ENCODE peak calls at places on chromosomes 3 and 15, in five cellular contexts. One of them, this sample, is unnamed.

GRCh38 chr3:36480916-36481648 is 100.8 kb downstream of the STAC start:
- DNase-seq in stomach: no peak
- DNase-seq in BJ: peak; percentile 84
- DNase-seq in neural progenitor cell: no peak
- DNase-seq in bronchial epithelial cell: no peak
- DNase-seq in this sample: no peak

GRCh38 chr3:108089544-108089943 is 1.3 kb downstream of the CD47 start:
- DNase-seq in stomach: no peak
- DNase-seq in BJ: no peak
- DNase-seq in neural progenitor cell: no peak
- DNase-seq in bronchial epithelial cell: no peak
- DNase-seq in this sample: no peak

GRCh38 chr3:113240841-113241240 is 29.5 kb downstream of the BOC start:
- DNase-seq in stomach: no peak
- DNase-seq in BJ: no peak
- DNase-seq in neural progenitor cell: no peak
- DNase-seq in bronchial epithelial cell: no peak
- DNase-seq in this sample: no peak

GRCh38 chr3:18988619-18989229 is 159.6 kb upstream of the KCNH8 start:
- DNase-seq in stomach: no peak
- DNase-seq in BJ: no peak
- DNase-seq in neural progenitor cell: peak; percentile 61
- DNase-seq in bronchial epithelial cell: peak; percentile 51
- DNase-seq in this sample: peak; percentile 42

GRCh38 chr3:133928903-133929607 is 33.4 kb upstream of the RAB6B start:
- DNase-seq in stomach: no peak
- DNase-seq in BJ: no peak
- DNase-seq in neural progenitor cell: no peak
- DNase-seq in bronchial epithelial cell: no peak
- DNase-seq in this sample: no peak

GRCh38 chr3:94036909-94037507 is 8.6 kb upstream of the STX19 start:
- DNase-seq in stomach: no peak
- DNase-seq in BJ: no peak
- DNase-seq in neural progenitor cell: peak; percentile 41
- DNase-seq in bronchial epithelial cell: peak; percentile 49
- DNase-seq in this sample: peak; percentile 42

GRCh38 chr3:65597952-65598413 is 440.7 kb downstream of the MAGI1 start:
- DNase-seq in stomach: no peak
- DNase-seq in BJ: no peak
- DNase-seq in neural progenitor cell: peak; percentile 87
- DNase-seq in bronchial epithelial cell: no peak
- DNase-seq in this sample: peak; percentile 77

GRCh38 chr3:64163019-64163754 is 62.1 kb downstream of the PRICKLE2 start:
- DNase-seq in stomach: no peak
- DNase-seq in BJ: no peak
- DNase-seq in neural progenitor cell: no peak
- DNase-seq in bronchial epithelial cell: peak; percentile 69
- DNase-seq in this sample: peak; percentile 38

GRCh38 chr15:56989411-56989924 is 71.0 kb downstream of the TCF12 start:
- DNase-seq in stomach: no peak
- DNase-seq in BJ: no peak
- DNase-seq in neural progenitor cell: no peak
- DNase-seq in bronchial epithelial cell: no peak
- DNase-seq in this sample: no peak

GRCh38 chr15:62644874-62645755 is 397.4 kb upstream of the TPM1 start:
- DNase-seq in stomach: no peak
- DNase-seq in BJ: no peak
- DNase-seq in neural progenitor cell: no peak
- DNase-seq in bronchial epithelial cell: no peak
- DNase-seq in this sample: no peak

GRCh38 chr3:42117175-42118008 is 26.2 kb downstream of the TRAK1 start:
- DNase-seq in stomach: peak; percentile 68
- DNase-seq in BJ: peak; percentile 28
- DNase-seq in neural progenitor cell: peak; percentile 49
- DNase-seq in bronchial epithelial cell: peak; percentile 75
- DNase-seq in this sample: peak; percentile 56

GRCh38 chr3:197567900-197568685 is 12.3 kb upstream of the BDH1 start:
- DNase-seq in stomach: no peak
- DNase-seq in BJ: no peak
- DNase-seq in neural progenitor cell: no peak
- DNase-seq in bronchial epithelial cell: no peak
- DNase-seq in this sample: no peak

GRCh38 chr3:66115858-66116654 is 77.3 kb upstream of the MAGI1 start:
- DNase-seq in stomach: peak; percentile 34
- DNase-seq in BJ: peak; percentile 89
- DNase-seq in neural progenitor cell: peak; percentile 24
- DNase-seq in bronchial epithelial cell: peak; percentile 85
- DNase-seq in this sample: peak; percentile 59

GRCh38 chr3:59326246-59327024 is 276.6 kb upstream of the CFAP20DC start:
- DNase-seq in stomach: no peak
- DNase-seq in BJ: no peak
- DNase-seq in neural progenitor cell: peak; percentile 13
- DNase-seq in bronchial epithelial cell: peak; percentile 81
- DNase-seq in this sample: peak; percentile 19

GRCh38 chr3:150020527-150020926 is 49.8 kb upstream of the PFN2 start:
- DNase-seq in stomach: no peak
- DNase-seq in BJ: peak; percentile 13
- DNase-seq in neural progenitor cell: no peak
- DNase-seq in bronchial epithelial cell: peak; percentile 68
- DNase-seq in this sample: no peak

GRCh38 chr15:70099167-70099965 is 1.6 kb upstream of the TLE3 start:
- DNase-seq in stomach: peak; percentile 100
- DNase-seq in BJ: peak; percentile 91
- DNase-seq in neural progenitor cell: peak; percentile 100
- DNase-seq in bronchial epithelial cell: peak; percentile 93
- DNase-seq in this sample: peak; percentile 100

GRCh38 chr15:70100495-70101331 is 3.0 kb upstream of the TLE3 start:
- DNase-seq in stomach: peak; percentile 63
- DNase-seq in BJ: no peak
- DNase-seq in neural progenitor cell: peak; percentile 80
- DNase-seq in bronchial epithelial cell: no peak
- DNase-seq in this sample: peak; percentile 72

GRCh38 chr15:70099966-70100494 is 2.3 kb upstream of the TLE3 start:
- DNase-seq in stomach: no peak
- DNase-seq in BJ: no peak
- DNase-seq in neural progenitor cell: peak; percentile 71
- DNase-seq in bronchial epithelial cell: no peak
- DNase-seq in this sample: peak; percentile 61

GRCh38 chr15:70102827-70103226 is 5.1 kb upstream of the TLE3 start:
- DNase-seq in stomach: no peak
- DNase-seq in BJ: no peak
- DNase-seq in neural progenitor cell: no peak
- DNase-seq in bronchial epithelial cell: no peak
- DNase-seq in this sample: no peak

DNA sequence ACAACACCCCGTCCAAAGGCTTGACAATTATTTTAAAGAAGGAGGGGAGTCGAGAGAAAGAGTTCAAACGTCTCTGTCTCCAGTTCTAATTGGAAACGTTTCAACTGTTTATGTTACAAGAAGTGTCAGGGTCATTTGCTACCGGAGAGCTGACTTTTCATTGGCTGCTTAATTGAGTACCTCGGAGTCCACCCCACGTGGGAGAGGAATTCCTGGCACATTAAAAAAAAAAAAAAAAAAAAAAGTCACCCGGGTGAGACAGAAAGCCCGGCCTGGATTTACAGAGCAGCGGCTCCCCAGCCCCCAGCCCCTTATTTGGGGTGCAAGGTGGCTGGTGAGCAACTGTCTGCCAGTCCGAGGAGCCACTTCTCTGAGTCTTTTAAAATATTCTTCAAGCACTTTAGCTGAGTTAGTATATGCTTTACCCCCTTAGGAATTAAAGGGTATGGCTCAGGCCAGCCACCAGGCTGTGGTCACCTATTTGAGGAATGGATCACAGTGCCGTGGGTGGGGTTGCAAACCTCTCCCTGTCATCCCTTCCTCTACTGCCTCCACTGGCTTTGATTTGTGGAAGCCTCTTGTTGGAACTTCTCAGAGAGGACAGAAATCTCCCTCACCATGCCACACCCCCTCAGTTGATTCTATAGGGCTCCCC is 3.9 kb upstream of the TLE3 start:
- DNase-seq in stomach: peak; percentile 63
- DNase-seq in BJ: no peak
- DNase-seq in neural progenitor cell: peak; percentile 93
- DNase-seq in bronchial epithelial cell: peak; percentile 67
- DNase-seq in this sample: peak; percentile 84
- H3K27me3 ChIP-seq in stomach: no peaks in the 10 kb centered on the region
- H3K27me3 ChIP-seq in BJ: peaks cover 29% of the 10 kb centered on the region
- H3K27me3 ChIP-seq in neural progenitor cell: peaks cover 26% of the 10 kb centered on the region
- H3K27me3 ChIP-seq in bronchial epithelial cell: peaks cover 23% of the 10 kb centered on the region
- H3K27me3 ChIP-seq in this sample: peaks cover 6% of the 10 kb centered on the region

GRCh38 chr3:184008161-184008560 is 9.5 kb downstream of the ABCC5 start:
- DNase-seq in stomach: no peak
- DNase-seq in BJ: no peak
- DNase-seq in neural progenitor cell: no peak
- DNase-seq in bronchial epithelial cell: peak; percentile 66
- DNase-seq in this sample: no peak
- H3K36me3 ChIP-seq in stomach: peaks cover 39% of the 10 kb centered on the region
- H3K36me3 ChIP-seq in BJ: peaks cover 1% of the 10 kb centered on the region
- H3K36me3 ChIP-seq in neural progenitor cell: peaks cover 7% of the 10 kb centered on the region
- H3K36me3 ChIP-seq in bronchial epithelial cell: peaks cover 6% of the 10 kb centered on the region
- H3K36me3 ChIP-seq in this sample: peaks cover 2% of the 10 kb centered on the region

GRCh38 chr15:85403745-85404144 is 23.3 kb downstream of the AKAP13 start:
- DNase-seq in stomach: no peak
- DNase-seq in BJ: no peak
- DNase-seq in neural progenitor cell: no peak
- DNase-seq in bronchial epithelial cell: peak; percentile 39
- DNase-seq in this sample: no peak

GRCh38 chr15:85406916-85407315 is 26.5 kb downstream of the AKAP13 start:
- DNase-seq in stomach: no peak
- DNase-seq in BJ: no peak
- DNase-seq in neural progenitor cell: no peak
- DNase-seq in bronchial epithelial cell: no peak
- DNase-seq in this sample: no peak

GRCh38 chr15:85404922-85405293 is 24.5 kb downstream of the AKAP13 start:
- DNase-seq in stomach: no peak
- DNase-seq in BJ: no peak
- DNase-seq in neural progenitor cell: peak; percentile 14
- DNase-seq in bronchial epithelial cell: no peak
- DNase-seq in this sample: no peak

GRCh38 chr15:85404156-85404921 is 23.9 kb downstream of the AKAP13 start:
- DNase-seq in stomach: no peak
- DNase-seq in BJ: no peak
- DNase-seq in neural progenitor cell: no peak
- DNase-seq in bronchial epithelial cell: no peak
- DNase-seq in this sample: no peak

DNA sequence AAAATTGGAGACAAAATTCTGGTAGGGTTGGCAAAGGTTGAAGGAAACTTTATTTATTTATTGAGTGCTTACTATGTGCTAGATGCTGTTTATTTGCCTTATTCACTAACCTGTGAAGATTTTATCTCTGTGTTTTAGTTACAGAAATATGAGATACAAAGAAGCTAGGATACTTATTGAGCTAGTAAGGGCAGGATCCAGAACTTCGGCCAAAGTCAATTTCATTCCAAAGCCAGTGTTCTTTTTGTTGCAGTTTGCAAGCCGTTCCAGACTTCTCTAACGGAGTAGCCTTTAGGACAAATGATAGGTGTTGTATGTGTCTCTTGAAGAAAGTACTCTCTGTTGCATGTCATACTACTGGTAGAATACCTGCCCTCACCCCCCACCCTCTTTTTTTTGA is 25.1 kb downstream of the AKAP13 start:
- DNase-seq in stomach: no peak
- DNase-seq in BJ: no peak
- DNase-seq in neural progenitor cell: no peak
- DNase-seq in bronchial epithelial cell: no peak
- DNase-seq in this sample: no peak
- H3K4me3 ChIP-seq in stomach: no peak overlapping the region
- H3K4me3 ChIP-seq in BJ: no peak overlapping the region
- H3K4me3 ChIP-seq in neural progenitor cell: no peak overlapping the region
- H3K4me3 ChIP-seq in bronchial epithelial cell: no peak overlapping the region
- H3K4me3 ChIP-seq in this sample: no peak overlapping the region

GRCh38 chr3:123423806-123424205 is 25.1 kb downstream of the ADCY5 start:
- DNase-seq in stomach: no peak
- DNase-seq in BJ: no peak
- DNase-seq in neural progenitor cell: no peak
- DNase-seq in bronchial epithelial cell: no peak
- DNase-seq in this sample: no peak

GRCh38 chr3:123422457-123422856 is 26.4 kb downstream of the ADCY5 start:
- DNase-seq in stomach: no peak
- DNase-seq in BJ: no peak
- DNase-seq in neural progenitor cell: no peak
- DNase-seq in bronchial epithelial cell: no peak
- DNase-seq in this sample: peak; percentile 75

GRCh38 chr3:123421353-123422174 is 27.3 kb downstream of the ADCY5 start:
- DNase-seq in stomach: no peak
- DNase-seq in BJ: no peak
- DNase-seq in neural progenitor cell: no peak
- DNase-seq in bronchial epithelial cell: no peak
- DNase-seq in this sample: no peak

GRCh38 chr3:123424321-123424998 is 24.4 kb downstream of the ADCY5 start:
- DNase-seq in stomach: no peak
- DNase-seq in BJ: no peak
- DNase-seq in neural progenitor cell: no peak
- DNase-seq in bronchial epithelial cell: no peak
- DNase-seq in this sample: no peak

GRCh38 chr3:123423026-123423425 is 25.9 kb downstream of the ADCY5 start:
- DNase-seq in stomach: no peak
- DNase-seq in BJ: no peak
- DNase-seq in neural progenitor cell: no peak
- DNase-seq in bronchial epithelial cell: no peak
- DNase-seq in this sample: no peak
- H3K27me3 ChIP-seq in stomach: peaks cover 6% of the 10 kb centered on the region
- H3K27me3 ChIP-seq in BJ: peaks cover 32% of the 10 kb centered on the region
- H3K27me3 ChIP-seq in neural progenitor cell: no peaks in the 10 kb centered on the region
- H3K27me3 ChIP-seq in bronchial epithelial cell: peaks cover 10% of the 10 kb centered on the region
- H3K27me3 ChIP-seq in this sample: no peaks in the 10 kb centered on the region

GRCh38 chr3:47431225-47431624 is 44.5 kb downstream of the SCAP start:
- DNase-seq in stomach: no peak
- DNase-seq in BJ: no peak
- DNase-seq in neural progenitor cell: no peak
- DNase-seq in bronchial epithelial cell: no peak
- DNase-seq in this sample: no peak

GRCh38 chr3:47436180-47436579 is 39.6 kb downstream of the SCAP start:
- DNase-seq in stomach: no peak
- DNase-seq in BJ: no peak
- DNase-seq in neural progenitor cell: no peak
- DNase-seq in bronchial epithelial cell: no peak
- DNase-seq in this sample: no peak

GRCh38 chr3:47432673-47433072 is 43.1 kb downstream of the SCAP start:
- DNase-seq in stomach: no peak
- DNase-seq in BJ: no peak
- DNase-seq in neural progenitor cell: no peak
- DNase-seq in bronchial epithelial cell: no peak
- DNase-seq in this sample: peak; percentile 33

GRCh38 chr3:47433796-47434195 is 41.9 kb downstream of the SCAP start:
- DNase-seq in stomach: no peak
- DNase-seq in BJ: no peak
- DNase-seq in neural progenitor cell: no peak
- DNase-seq in bronchial epithelial cell: no peak
- DNase-seq in this sample: no peak

GRCh38 chr3:47434849-47435248 is 40.9 kb downstream of the SCAP start:
- DNase-seq in stomach: no peak
- DNase-seq in BJ: no peak
- DNase-seq in neural progenitor cell: no peak
- DNase-seq in bronchial epithelial cell: no peak
- DNase-seq in this sample: no peak
- H3K36me3 ChIP-seq in stomach: peaks cover 85% of the 10 kb centered on the region
- H3K36me3 ChIP-seq in BJ: peaks cover 12% of the 10 kb centered on the region
- H3K36me3 ChIP-seq in neural progenitor cell: peaks cover 8% of the 10 kb centered on the region
- H3K36me3 ChIP-seq in bronchial epithelial cell: peaks cover 19% of the 10 kb centered on the region
- H3K36me3 ChIP-seq in this sample: peaks cover 19% of the 10 kb centered on the region